ENCODE peak calls at places on chromosomes 16 and 17, in five cellular contexts. One of them, this sample, is unnamed.

GRCh38 chr17:27466748-27467375 is 10.6 kb downstream of the KSR1 start:
- DNase-seq in neural crest cell: no peak
- DNase-seq in fibroblast of the aortic adventitia: no peak
- DNase-seq in HCT116: no peak
- DNase-seq in MCF 10A: no peak
- DNase-seq in this sample: no peak

GRCh38 chr16:85903576-85903975 is 4.6 kb downstream of the IRF8 start:
- DNase-seq in neural crest cell: no peak
- DNase-seq in fibroblast of the aortic adventitia: no peak
- DNase-seq in HCT116: no peak
- DNase-seq in MCF 10A: no peak
- DNase-seq in this sample: no peak

GRCh38 chr17:78133971-78134898 is 3.7 kb downstream of the TMC8 start:
- DNase-seq in neural crest cell: peak; percentile 40
- DNase-seq in fibroblast of the aortic adventitia: no peak
- DNase-seq in HCT116: peak; percentile 70
- DNase-seq in MCF 10A: peak; percentile 71
- DNase-seq in this sample: no peak

GRCh38 chr16:75555213-75555706 is 792 bp downstream of the TMEM231 start:
- DNase-seq in neural crest cell: peak; percentile 73
- DNase-seq in fibroblast of the aortic adventitia: peak; percentile 87
- DNase-seq in HCT116: peak; percentile 86
- DNase-seq in MCF 10A: peak; percentile 95
- DNase-seq in this sample: no peak

GRCh38 chr16:56190903-56191806 is at the start of gene GNAO1:
- DNase-seq in neural crest cell: peak; percentile 61
- DNase-seq in fibroblast of the aortic adventitia: peak; percentile 33
- DNase-seq in HCT116: no peak
- DNase-seq in MCF 10A: peak; percentile 32
- DNase-seq in this sample: no peak

GRCh38 chr17:3838206-3838605 is 7.8 kb downstream of the NCBP3 start:
- DNase-seq in neural crest cell: no peak
- DNase-seq in fibroblast of the aortic adventitia: no peak
- DNase-seq in HCT116: peak; percentile 51
- DNase-seq in MCF 10A: no peak
- DNase-seq in this sample: no peak

GRCh38 chr17:3034578-3034920 is 28.9 kb downstream of the OR1D5 start:
- DNase-seq in neural crest cell: no peak
- DNase-seq in fibroblast of the aortic adventitia: no peak
- DNase-seq in HCT116: no peak
- DNase-seq in MCF 10A: no peak
- DNase-seq in this sample: no peak

GRCh38 chr17:77728871-77729270 is 229.6 kb upstream of the TNRC6C start:
- DNase-seq in neural crest cell: no peak
- DNase-seq in fibroblast of the aortic adventitia: no peak
- DNase-seq in HCT116: no peak
- DNase-seq in MCF 10A: no peak
- DNase-seq in this sample: no peak

GRCh38 chr17:38535886-38536285 is 69.9 kb downstream of the SRCIN1 start:
- DNase-seq in neural crest cell: no peak
- DNase-seq in fibroblast of the aortic adventitia: no peak
- DNase-seq in HCT116: no peak
- DNase-seq in MCF 10A: no peak
- DNase-seq in this sample: no peak

GRCh38 chr16:11032000-11032921 is 87.9 kb downstream of the CLEC16A start:
- DNase-seq in neural crest cell: no peak
- DNase-seq in fibroblast of the aortic adventitia: peak; percentile 54
- DNase-seq in HCT116: no peak
- DNase-seq in MCF 10A: no peak
- DNase-seq in this sample: no peak

GRCh38 chr17:51857052-51857593 is 301.4 kb downstream of the CA10 start:
- DNase-seq in neural crest cell: no peak
- DNase-seq in fibroblast of the aortic adventitia: no peak
- DNase-seq in HCT116: no peak
- DNase-seq in MCF 10A: no peak
- DNase-seq in this sample: no peak

GRCh38 chr16:85607331-85607765 is 5.8 kb upstream of the GSE1 start:
- DNase-seq in neural crest cell: peak; percentile 60
- DNase-seq in fibroblast of the aortic adventitia: no peak
- DNase-seq in HCT116: no peak
- DNase-seq in MCF 10A: no peak
- DNase-seq in this sample: no peak

GRCh38 chr16:67236551-67237395 is 9.8 kb downstream of the TMEM208 start:
- DNase-seq in neural crest cell: peak; percentile 42
- DNase-seq in fibroblast of the aortic adventitia: peak; percentile 22
- DNase-seq in HCT116: peak; percentile 69
- DNase-seq in MCF 10A: peak; percentile 70
- DNase-seq in this sample: no peak

GRCh38 chr17:58913552-58913951 is 157.9 kb downstream of the PPM1E start:
- DNase-seq in neural crest cell: no peak
- DNase-seq in fibroblast of the aortic adventitia: no peak
- DNase-seq in HCT116: no peak
- DNase-seq in MCF 10A: no peak
- DNase-seq in this sample: no peak

GRCh38 chr17:144936-145670 is 7.7 kb downstream of the SCGB1C2 start:
- DNase-seq in neural crest cell: no peak
- DNase-seq in fibroblast of the aortic adventitia: no peak
- DNase-seq in HCT116: no peak
- DNase-seq in MCF 10A: no peak
- DNase-seq in this sample: no peak

GRCh38 chr16:66925322-66925840 is at the start of gene RRAD:
- DNase-seq in neural crest cell: no peak
- DNase-seq in fibroblast of the aortic adventitia: peak; percentile 64
- DNase-seq in HCT116: no peak
- DNase-seq in MCF 10A: no peak
- DNase-seq in this sample: no peak

GRCh38 chr17:21127508-21128077 is 829 bp downstream of the DHRS7B start:
- DNase-seq in neural crest cell: no peak
- DNase-seq in fibroblast of the aortic adventitia: peak; percentile 26
- DNase-seq in HCT116: no peak
- DNase-seq in MCF 10A: no peak
- DNase-seq in this sample: no peak

DNA sequence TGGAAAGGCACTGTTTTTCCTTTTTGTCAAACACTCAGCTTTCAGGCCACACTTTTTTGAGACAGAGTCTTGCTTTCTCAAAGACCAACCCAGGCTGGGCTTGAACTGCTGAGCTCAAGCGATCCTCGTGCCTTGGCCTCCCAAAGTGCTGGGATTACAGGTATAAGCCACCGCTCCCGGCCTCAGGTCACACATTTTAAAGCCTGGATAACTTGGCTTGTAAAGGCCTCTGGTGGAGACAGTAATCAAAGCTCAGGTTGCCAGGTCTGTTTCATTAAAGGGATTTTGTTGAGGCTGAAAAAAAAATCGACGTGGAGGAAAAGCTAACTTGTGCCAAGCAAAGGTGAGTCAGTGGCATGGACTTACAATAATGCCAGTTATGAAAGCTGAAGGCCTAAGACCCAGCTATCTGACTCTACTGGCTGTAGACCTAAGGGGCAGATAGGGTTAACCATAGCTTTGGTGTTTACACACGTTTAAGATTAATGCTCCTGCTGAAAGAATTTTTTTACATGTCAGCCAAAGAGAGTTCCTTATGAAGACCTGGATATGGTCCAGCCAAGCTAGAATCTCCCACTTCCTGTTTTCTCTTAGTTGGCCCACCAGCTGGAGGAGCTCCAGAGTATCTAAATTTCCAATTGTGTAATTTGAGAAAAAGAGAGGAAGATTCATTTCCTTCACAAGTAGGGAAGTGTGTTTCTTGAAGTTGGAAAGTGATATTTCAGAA is 910 bp downstream of the NBR1 start:
- DNase-seq in neural crest cell: no peak
- DNase-seq in fibroblast of the aortic adventitia: peak; percentile 95
- DNase-seq in HCT116: peak; percentile 50
- DNase-seq in MCF 10A: peak; percentile 86
- DNase-seq in this sample: no peak
- TF ChIP-seq CTCF in neural crest cell: no peak
- TF ChIP-seq CTCF in fibroblast of the aortic adventitia: peak; percentile 22
- TF ChIP-seq CTCF in HCT116: peak; percentile 33
- TF ChIP-seq CTCF in MCF 10A: peak; percentile 12
- TF ChIP-seq CTCF in this sample: no peak

GRCh38 chr17:29283496-29283895 is 10.5 kb downstream of the NUFIP2 start:
- DNase-seq in neural crest cell: no peak
- DNase-seq in fibroblast of the aortic adventitia: peak; percentile 41
- DNase-seq in HCT116: no peak
- DNase-seq in MCF 10A: peak; percentile 11
- DNase-seq in this sample: no peak
- TF ChIP-seq CTCF in neural crest cell: peak; percentile 33
- TF ChIP-seq CTCF in fibroblast of the aortic adventitia: peak; percentile 33
- TF ChIP-seq CTCF in HCT116: no peak
- TF ChIP-seq CTCF in MCF 10A: no peak
- TF ChIP-seq CTCF in this sample: no peak

DNA sequence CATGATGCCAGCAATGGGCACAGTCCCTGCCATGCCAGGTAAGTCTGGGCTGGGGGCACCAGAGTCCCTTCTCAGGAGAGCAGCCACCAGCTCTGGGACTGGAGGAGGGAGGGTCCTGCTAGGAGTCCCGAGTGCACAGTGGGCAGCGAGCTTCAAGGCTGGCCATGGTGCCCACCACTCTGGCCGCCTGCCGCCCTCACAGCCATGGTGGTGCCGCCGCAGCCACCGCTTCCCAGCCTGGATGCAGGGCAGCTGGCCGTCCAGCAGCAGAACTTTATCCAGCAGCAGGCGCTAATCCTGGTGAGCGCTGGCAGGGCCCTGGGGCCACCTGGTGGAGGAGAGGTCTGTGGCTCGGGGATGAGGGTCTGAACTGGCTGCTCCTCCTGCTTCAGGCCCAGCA is 17.9 kb upstream of the SMIM5 start:
- DNase-seq in neural crest cell: no peak
- DNase-seq in fibroblast of the aortic adventitia: no peak
- DNase-seq in HCT116: no peak
- DNase-seq in MCF 10A: no peak
- DNase-seq in this sample: no peak
- TF ChIP-seq CTCF in neural crest cell: no peak
- TF ChIP-seq CTCF in fibroblast of the aortic adventitia: no peak
- TF ChIP-seq CTCF in HCT116: peak; percentile 15
- TF ChIP-seq CTCF in MCF 10A: no peak
- TF ChIP-seq CTCF in this sample: no peak

DNA sequence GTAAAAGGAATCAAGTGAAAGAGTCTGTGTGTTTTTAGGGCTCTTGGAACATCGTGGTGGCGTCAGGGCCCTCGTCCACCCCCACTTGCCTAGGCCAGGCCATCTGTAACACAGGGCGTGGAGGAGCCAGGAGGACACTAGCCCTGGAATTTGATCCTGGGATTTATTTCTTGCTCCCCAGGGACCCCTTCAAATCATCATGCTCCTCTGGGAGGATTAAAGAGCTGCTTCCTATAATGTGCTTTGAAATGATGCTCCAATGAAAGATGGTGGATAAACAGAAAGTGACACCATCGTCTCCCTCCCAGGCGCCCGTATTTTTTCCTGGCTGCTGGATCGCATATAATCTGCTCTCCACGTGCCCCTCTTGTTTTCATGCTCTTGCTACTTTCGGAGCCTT is 113.3 kb downstream of the AATF start:
- DNase-seq in neural crest cell: no peak
- DNase-seq in fibroblast of the aortic adventitia: no peak
- DNase-seq in HCT116: no peak
- DNase-seq in MCF 10A: no peak
- DNase-seq in this sample: no peak
- TF ChIP-seq CTCF in neural crest cell: no peak
- TF ChIP-seq CTCF in fibroblast of the aortic adventitia: no peak
- TF ChIP-seq CTCF in HCT116: no peak
- TF ChIP-seq CTCF in MCF 10A: no peak
- TF ChIP-seq CTCF in this sample: no peak

GRCh38 chr16:4746991-4747574 is 12.7 kb downstream of the DNAAF8 start:
- DNase-seq in neural crest cell: no peak
- DNase-seq in fibroblast of the aortic adventitia: peak; percentile 33
- DNase-seq in HCT116: no peak
- DNase-seq in MCF 10A: no peak
- DNase-seq in this sample: no peak
- TF ChIP-seq CTCF in neural crest cell: no peak
- TF ChIP-seq CTCF in fibroblast of the aortic adventitia: no peak
- TF ChIP-seq CTCF in HCT116: no peak
- TF ChIP-seq CTCF in MCF 10A: no peak
- TF ChIP-seq CTCF in this sample: no peak

DNA sequence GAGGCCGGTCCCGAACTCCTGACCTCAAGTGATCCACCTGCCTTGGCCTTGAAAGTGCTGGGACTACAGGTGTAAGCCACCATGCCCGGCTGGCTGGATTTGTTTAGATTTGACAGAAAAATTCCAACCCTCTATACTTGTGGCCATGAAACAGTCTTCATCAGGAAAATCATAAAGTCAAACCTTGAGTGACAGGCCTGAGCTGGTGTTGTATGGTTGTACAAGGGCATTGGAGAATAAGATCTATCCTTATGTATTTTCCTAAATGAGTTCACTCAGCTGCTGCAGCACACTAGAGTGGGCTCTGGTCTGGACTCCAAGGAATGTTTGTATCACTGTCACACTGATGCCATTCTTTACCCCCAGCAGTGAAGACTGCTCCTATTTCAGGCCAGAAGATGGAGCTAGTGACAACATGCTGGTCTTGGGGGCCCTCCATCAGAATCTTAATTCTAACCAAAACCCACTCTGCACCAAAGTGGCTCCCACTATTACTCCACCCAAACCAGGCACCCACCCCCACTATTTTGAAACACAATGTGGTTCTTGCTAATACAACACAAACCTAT is 27.4 kb downstream of the SNX11 start:
- DNase-seq in neural crest cell: no peak
- DNase-seq in fibroblast of the aortic adventitia: no peak
- DNase-seq in HCT116: no peak
- DNase-seq in MCF 10A: no peak
- DNase-seq in this sample: no peak
- TF ChIP-seq CTCF in neural crest cell: peak; percentile 26
- TF ChIP-seq CTCF in fibroblast of the aortic adventitia: no peak
- TF ChIP-seq CTCF in HCT116: peak; percentile 39
- TF ChIP-seq CTCF in MCF 10A: no peak
- TF ChIP-seq CTCF in this sample: no peak

GRCh38 chr16:6349725-6350124 is 982.9 kb upstream of the RBFOX1 start:
- DNase-seq in neural crest cell: no peak
- DNase-seq in fibroblast of the aortic adventitia: no peak
- DNase-seq in HCT116: no peak
- DNase-seq in MCF 10A: no peak
- DNase-seq in this sample: no peak
- TF ChIP-seq CTCF in neural crest cell: no peak
- TF ChIP-seq CTCF in fibroblast of the aortic adventitia: no peak
- TF ChIP-seq CTCF in HCT116: no peak
- TF ChIP-seq CTCF in MCF 10A: no peak
- TF ChIP-seq CTCF in this sample: no peak

GRCh38 chr16:84141143-84141670 is 3.8 kb downstream of the HSDL1 start:
- DNase-seq in neural crest cell: no peak
- DNase-seq in fibroblast of the aortic adventitia: no peak
- DNase-seq in HCT116: peak; percentile 34
- DNase-seq in MCF 10A: no peak
- DNase-seq in this sample: no peak
- TF ChIP-seq CTCF in neural crest cell: peak; percentile 28
- TF ChIP-seq CTCF in fibroblast of the aortic adventitia: no peak
- TF ChIP-seq CTCF in HCT116: peak; percentile 63
- TF ChIP-seq CTCF in MCF 10A: no peak
- TF ChIP-seq CTCF in this sample: no peak

GRCh38 chr16:12468552-12468951 is 335.1 kb downstream of the CPPED1 start:
- DNase-seq in neural crest cell: no peak
- DNase-seq in fibroblast of the aortic adventitia: no peak
- DNase-seq in HCT116: no peak
- DNase-seq in MCF 10A: no peak
- DNase-seq in this sample: no peak
- TF ChIP-seq CTCF in neural crest cell: peak; percentile 34
- TF ChIP-seq CTCF in fibroblast of the aortic adventitia: no peak
- TF ChIP-seq CTCF in HCT116: peak; percentile 41
- TF ChIP-seq CTCF in MCF 10A: no peak
- TF ChIP-seq CTCF in this sample: no peak